ENCODE peak calls at places on chromosome 18, in seven cellular contexts. L is GM12891, X is spleen, K is stomach, D is K562, E is suprapubic skin, V is endothelial cell of umbilical vein. P is an unnamed sample.

GRCh38 chr18:48541026-48541746 is 2.4 kb downstream of the CTIF start:
- DNase-seq in V (peak; percentile 65), K (peak; percentile 74), X (peak; percentile 93), E (peak; percentile 89), D (peak; percentile 27), L (peak; percentile 46), P (peak; percentile 52)

GRCh38 chr18:45090526-45091140 is 409.9 kb downstream of the SETBP1 start:
- DNase-seq in K (no peak), L (no peak), E (no peak), V (no peak), X (no peak), D (no peak), P (no peak)

GRCh38 chr18:23853448-23854210 is 160.9 kb upstream of the TTC39C start:
- DNase-seq in D (no peak), K (no peak), E (no peak), V (peak; percentile 82), X (no peak), L (no peak), P (no peak)

GRCh38 chr18:25453556-25454269 is 101.7 kb upstream of the ZNF521 start:
- DNase-seq in E (no peak), X (no peak), V (no peak), D (no peak), K (no peak), L (no peak), P (no peak)

GRCh38 chr18:5622905-5623304 is 79.1 kb upstream of the EPB41L3 start:
- DNase-seq in L (no peak), V (no peak), K (no peak), X (no peak), D (no peak), E (no peak), P (no peak)

GRCh38 chr18:23716516-23716915 is 27.3 kb downstream of the LAMA3 start:
- DNase-seq in V (no peak), X (no peak), L (no peak), E (no peak), K (no peak), D (no peak), P (no peak)

GRCh38 chr18:79941473-79942119 is 9.9 kb downstream of the SLC66A2 start:
- DNase-seq in V (no peak), E (peak; percentile 65), L (no peak), K (peak; percentile 65), X (peak; percentile 46), D (no peak), P (no peak)

GRCh38 chr18:3645384-3646156 is 195.6 kb downstream of the TGIF1 start:
- DNase-seq in D (no peak), E (no peak), V (no peak), K (no peak), L (no peak), X (no peak), P (no peak)

GRCh38 chr18:39506581-39506980 is 1941.0 kb upstream of the CELF4 start:
- DNase-seq in K (no peak), D (no peak), L (no peak), E (no peak), X (no peak), V (peak; percentile 67), P (no peak)

GRCh38 chr18:43049021-43049420 is 66.5 kb downstream of the RIT2 start:
- DNase-seq in K (no peak), V (no peak), E (no peak), L (no peak), X (no peak), D (no peak), P (no peak)

GRCh38 chr18:63452273-63452672 is 24.5 kb upstream of the SERPINB5 start:
- DNase-seq in X (no peak), D (no peak), K (no peak), L (no peak), V (no peak), E (no peak), P (no peak)

GRCh38 chr18:63447066-63447465 is 24.8 kb upstream of the VPS4B start:
- DNase-seq in X (no peak), D (no peak), V (no peak), E (no peak), K (no peak), L (no peak), P (no peak)

GRCh38 chr18:63446266-63446665 is 24.0 kb upstream of the VPS4B start:
- DNase-seq in E (no peak), K (no peak), D (peak; percentile 25), L (no peak), X (no peak), V (no peak), P (no peak)

GRCh38 chr18:63454497-63454896 is 22.3 kb upstream of the SERPINB5 start:
- DNase-seq in E (no peak), L (no peak), X (no peak), D (no peak), K (no peak), V (no peak), P (no peak)

DNA sequence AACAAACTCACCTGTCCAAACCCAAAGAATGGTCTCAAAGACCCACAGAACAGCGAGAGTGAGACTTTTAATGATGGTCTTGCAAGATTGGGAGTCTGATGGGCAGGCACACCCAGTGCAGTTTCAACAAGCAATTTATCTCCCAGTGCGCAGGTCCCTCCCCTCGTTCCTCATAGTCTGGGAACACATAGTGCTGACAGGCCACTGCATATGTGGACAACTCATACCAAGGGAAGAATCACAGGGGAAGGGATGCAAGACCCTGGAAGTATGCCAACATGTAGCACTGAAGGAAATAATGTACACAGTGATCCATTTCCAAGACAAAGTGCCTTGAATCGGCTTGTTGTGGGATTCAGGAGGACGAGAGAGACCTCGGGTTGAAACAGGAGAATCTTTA is 25.0 kb upstream of the SERPINB5 start:
- DNase-seq in D (no peak), X (no peak), K (no peak), V (peak; percentile 19), L (no peak), E (no peak), P (no peak)
- TF ChIP-seq POLR2AphosphoS5 in D (no peak), X (no peak), K (no peak), V (no peak), L (no peak), E (no peak), P (no peak)

GRCh38 chr18:40651163-40651562 is 1303.9 kb upstream of the PIK3C3 start:
- DNase-seq in K (no peak), D (no peak), X (no peak), E (no peak), L (no peak), V (no peak), P (no peak)
- TF ChIP-seq POLR2AphosphoS5 in K (no peak), D (no peak), X (no peak), E (no peak), L (no peak), V (no peak), P (no peak)

GRCh38 chr18:58670561-58671121 is 624 bp upstream of the MALT1 start:
- DNase-seq in X (peak; percentile 70), E (peak; percentile 82), V (no peak), K (no peak), D (no peak), L (no peak), P (no peak)
- TF ChIP-seq POLR2AphosphoS5 in X (no peak), E (no peak), V (no peak), K (no peak), D (no peak), L (no peak), P (no peak)

GRCh38 chr18:55323051-55323994 is 264.7 kb downstream of the TCF4 start:
- DNase-seq in E (no peak), L (no peak), K (no peak), V (peak; percentile 37), D (no peak), X (no peak), P (no peak)

GRCh38 chr18:55320399-55321255 is 267.4 kb downstream of the TCF4 start:
- DNase-seq in D (no peak), X (no peak), E (no peak), K (no peak), V (peak; percentile 24), L (no peak), P (no peak)

GRCh38 chr18:55322176-55322735 is 265.7 kb downstream of the TCF4 start:
- DNase-seq in L (no peak), V (peak; percentile 96), X (peak; percentile 93), K (peak; percentile 49), E (peak; percentile 87), D (no peak), P (peak; percentile 16)

GRCh38 chr18:55319517-55319905 is 268.5 kb downstream of the TCF4 start:
- DNase-seq in E (no peak), D (no peak), V (peak; percentile 44), K (no peak), X (no peak), L (no peak), P (no peak)

DNA sequence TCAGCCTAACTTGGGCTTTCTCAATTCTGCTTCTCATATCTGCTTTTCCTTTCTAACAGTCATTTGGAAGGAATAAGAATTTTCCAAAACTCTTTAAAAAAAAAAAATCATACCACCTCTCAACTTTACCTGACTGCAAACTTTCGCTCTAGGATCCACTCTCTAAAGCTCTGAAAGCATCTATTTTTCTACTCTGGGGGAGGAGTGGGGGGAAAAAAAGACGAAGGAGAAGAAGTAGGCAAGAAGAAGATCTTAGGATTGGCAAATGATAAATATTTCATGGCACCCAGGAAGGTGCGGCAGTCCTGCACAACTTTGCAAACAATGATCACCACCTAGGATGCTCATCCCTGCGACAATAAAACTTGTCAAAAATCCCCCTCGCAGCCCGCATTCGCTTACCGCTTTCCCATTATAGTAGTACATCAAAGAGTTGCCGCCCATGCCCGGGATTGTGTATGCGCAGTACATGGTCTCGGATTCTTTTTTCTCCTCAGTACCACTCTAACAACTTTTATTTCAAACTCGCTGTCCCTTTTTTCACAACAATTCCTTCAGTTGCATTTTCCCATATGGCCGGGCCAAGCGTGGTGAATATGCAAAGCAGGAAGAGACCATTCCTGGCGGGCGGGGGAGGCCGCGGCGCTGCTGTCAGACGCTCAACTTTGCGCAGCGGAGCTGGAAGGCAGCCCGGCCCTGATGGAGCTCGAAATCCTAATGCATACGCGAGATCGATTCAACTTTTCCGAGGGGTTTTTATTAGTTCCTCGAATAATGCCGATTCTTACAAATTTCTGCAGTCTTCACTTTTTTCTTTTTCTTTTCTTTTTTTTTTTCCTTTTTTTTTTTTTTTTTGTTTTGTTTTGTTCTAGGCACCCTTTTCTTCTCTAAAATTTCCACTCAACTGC is 266.5 kb downstream of the TCF4 start:
- DNase-seq in X (peak; percentile 95), L (no peak), D (no peak), V (peak; percentile 82), K (peak; percentile 73), E (peak; percentile 94), P (no peak)
- TF ChIP-seq POLR2AphosphoS5 in X (peak; percentile 78), L (no peak), D (no peak), V (no peak), K (peak; percentile 78), E (peak; percentile 78), P (peak; percentile 41)

GRCh38 chr18:13220326-13220991 is 1.9 kb downstream of the LDLRAD4 start:
- DNase-seq in E (no peak), K (peak; percentile 45), X (no peak), L (no peak), D (no peak), V (no peak), P (no peak)
- TF ChIP-seq POLR2AphosphoS5 in E (no peak), K (peak; percentile 17), X (no peak), L (no peak), D (no peak), V (no peak), P (no peak)

GRCh38 chr18:63198868-63199742 is 120.5 kb downstream of the BCL2 start:
- DNase-seq in K (no peak), X (no peak), L (no peak), V (no peak), E (no peak), D (no peak), P (no peak)
- TF ChIP-seq POLR2AphosphoS5 in K (no peak), X (no peak), L (no peak), V (no peak), E (no peak), D (no peak), P (no peak)